ENCODE peak calls at places on chromosomes 13 and 19, in six cellular contexts. G, S, W, I, J and K are unnamed samples.

GRCh38 chr19:32676186-32676894 is 692 bp downstream of the RGS9BP start:
- DNase-seq in J (no peak), G (no peak), S (no peak), W (no peak), I (no peak), K (peak; percentile 40)

GRCh38 chr13:100597253-100597652 is 8.7 kb upstream of the GGACT start:
- DNase-seq in W (no peak), J (no peak), I (no peak), G (no peak), S (no peak), K (no peak)

GRCh38 chr19:7251502-7251901 is 42.7 kb downstream of the INSR start:
- DNase-seq in G (no peak), S (no peak), I (peak; percentile 51), W (no peak), J (no peak), K (peak; percentile 51)

GRCh38 chr19:418761-419632 is 10.1 kb upstream of the C2CD4C start:
- DNase-seq in I (no peak), S (no peak), J (no peak), G (no peak), W (no peak), K (no peak)

GRCh38 chr13:80337011-80337688 is 3.8 kb downstream of the SPRY2 start:
- DNase-seq in I (no peak), G (no peak), S (peak; percentile 41), J (peak; percentile 35), W (no peak), K (no peak)

GRCh38 chr13:110627351-110627750 is 12.0 kb downstream of the NAXD start:
- DNase-seq in J (no peak), I (no peak), W (no peak), S (no peak), G (no peak), K (no peak)

GRCh38 chr19:14005381-14006084 is 587 bp downstream of the RFX1 start:
- DNase-seq in W (peak; percentile 87), J (peak; percentile 94), G (peak; percentile 96), I (peak; percentile 95), S (peak; percentile 94), K (peak; percentile 90)

GRCh38 chr19:861756-862528 is 2.5 kb downstream of the CFD start:
- DNase-seq in G (no peak), W (peak; percentile 88), J (peak; percentile 76), I (peak; percentile 72), S (peak; percentile 30), K (peak; percentile 87)

DNA sequence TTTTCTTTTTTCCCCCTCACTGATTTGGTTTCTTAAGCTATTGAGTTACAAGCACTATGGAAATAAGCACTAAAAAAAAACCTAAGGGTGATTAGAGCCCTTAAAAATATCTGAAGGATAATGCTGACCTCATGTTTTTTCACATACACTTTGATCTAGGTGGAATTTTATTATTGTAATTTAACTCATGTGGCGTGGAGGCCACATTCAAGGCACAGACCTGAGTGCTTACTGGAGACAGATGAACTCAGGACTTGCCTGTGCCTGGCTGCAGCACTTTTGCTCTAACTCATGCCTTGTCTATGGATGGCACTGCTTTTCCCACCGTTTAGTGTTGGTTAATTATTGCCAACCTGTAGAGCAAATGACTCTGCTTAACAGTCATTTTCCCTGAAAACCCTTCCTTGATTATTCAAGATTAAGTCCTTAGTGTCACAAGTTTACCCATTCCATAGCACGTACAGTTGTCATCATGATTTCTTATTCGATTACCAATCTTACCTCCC is 541.4 kb downstream of the GPC6 start:
- DNase-seq in S (no peak), W (no peak), J (no peak), G (no peak), I (no peak), K (no peak)
- TF ChIP-seq CTCF in S (no peak), W (no peak), J (no peak), G (no peak), I (no peak), K (no peak)

DNA sequence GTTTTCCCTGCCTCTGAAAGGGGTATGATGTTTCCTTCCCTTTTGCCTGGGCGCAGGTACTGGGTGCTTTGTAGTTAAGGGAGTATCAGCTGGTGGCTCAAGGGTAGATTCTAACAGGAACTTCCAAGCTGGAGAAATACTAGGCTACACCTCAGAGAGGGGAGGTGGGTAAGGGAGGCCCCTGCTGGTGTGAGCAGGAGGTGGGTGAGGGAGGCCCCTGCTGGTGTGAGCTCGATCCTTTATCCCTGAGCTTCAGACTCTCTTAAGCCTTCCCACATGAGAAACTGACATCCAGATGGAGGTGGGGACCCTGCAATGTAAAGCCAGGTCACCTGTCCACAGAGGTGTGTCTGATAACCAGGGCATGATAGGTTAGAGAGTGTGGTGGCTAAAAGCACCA is 32.1 kb downstream of the CYP2B6 start:
- DNase-seq in S (no peak), G (no peak), J (no peak), I (no peak), W (no peak), K (no peak)
- TF ChIP-seq CTCF in S (no peak), G (no peak), J (no peak), I (no peak), W (no peak), K (no peak)

DNA sequence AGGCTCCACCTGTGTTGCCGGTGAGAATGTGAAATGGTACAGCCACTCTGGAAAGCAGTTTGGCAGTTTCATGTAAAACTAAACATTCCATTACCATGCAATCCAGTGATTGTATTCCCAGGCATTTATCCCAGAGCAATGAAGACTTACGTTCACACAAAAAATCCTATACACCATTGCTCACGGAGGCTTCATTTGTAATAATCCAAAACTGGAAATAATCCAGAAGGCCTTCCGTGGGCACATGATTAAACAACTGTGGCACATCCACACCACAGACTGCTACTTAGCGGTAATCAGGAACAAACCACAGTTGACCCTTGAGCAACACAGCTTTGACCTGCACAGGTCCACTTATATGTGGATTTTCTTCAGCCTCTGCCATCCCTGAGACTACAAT is 339.7 kb downstream of the MTUS2 start:
- DNase-seq in G (no peak), S (no peak), J (no peak), I (no peak), W (no peak), K (no peak)
- TF ChIP-seq CTCF in G (no peak), S (no peak), J (no peak), I (no peak), W (no peak), K (no peak)

DNA sequence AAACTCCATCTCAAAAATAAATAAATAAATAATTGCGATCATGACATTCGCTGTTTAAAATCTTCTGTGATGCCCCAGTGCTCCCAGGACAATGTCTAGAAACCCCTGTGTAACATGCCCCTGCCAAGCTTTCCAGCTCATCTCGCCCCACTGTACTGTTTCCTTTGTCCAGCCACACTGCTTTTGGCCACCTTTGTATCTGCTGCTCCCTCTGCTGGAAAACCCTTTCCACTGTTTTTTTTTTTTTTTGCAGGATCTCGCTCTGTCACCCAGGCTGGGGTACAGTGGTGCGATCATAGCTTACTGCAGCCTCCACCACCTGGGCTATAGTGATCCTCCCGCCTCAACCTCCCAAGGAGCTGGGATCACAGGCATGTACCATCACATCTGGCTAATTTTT is 7.5 kb downstream of the PLAUR start:
- DNase-seq in G (no peak), I (no peak), J (no peak), S (peak; percentile 28), W (no peak), K (no peak)
- TF ChIP-seq CTCF in G (no peak), I (no peak), J (no peak), S (peak; percentile 50), W (no peak), K (no peak)

GRCh38 chr13:108297114-108297513 is 27.6 kb downstream of the TNFSF13B start:
- DNase-seq in J (no peak), G (no peak), I (no peak), W (no peak), S (no peak), K (no peak)
- TF ChIP-seq CTCF in J (no peak), G (no peak), I (no peak), W (no peak), S (no peak), K (no peak)

GRCh38 chr19:11984986-11985385 is 20.1 kb downstream of the ZNF763 start:
- DNase-seq in I (peak; percentile 56), G (no peak), S (no peak), J (no peak), W (peak; percentile 26), K (peak; percentile 43)
- TF ChIP-seq CTCF in I (peak; percentile 51), G (no peak), S (peak; percentile 9), J (no peak), W (peak; percentile 37), K (no peak)

DNA sequence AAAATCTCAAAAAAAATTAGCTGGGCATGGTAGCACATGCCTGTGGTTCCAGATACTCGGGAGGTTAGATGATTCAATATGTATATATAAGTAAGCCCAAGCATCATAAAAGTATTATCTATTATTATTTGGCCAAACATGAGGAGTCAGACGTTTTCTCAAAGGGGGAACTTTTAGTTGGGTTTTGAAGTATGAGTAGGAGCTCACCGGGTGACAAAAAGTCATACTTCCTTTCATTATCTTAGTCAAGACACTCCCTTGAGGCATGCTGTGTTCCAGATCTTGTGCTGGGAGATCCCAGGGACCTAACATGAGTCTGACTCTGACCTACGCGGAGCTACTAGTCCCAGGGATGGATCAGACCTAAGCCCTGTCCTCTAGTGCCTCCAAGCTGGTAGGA is 8.2 kb upstream of the MYH14 start:
- DNase-seq in S (no peak), W (peak; percentile 3), J (no peak), G (no peak), I (no peak), K (no peak)
- TF ChIP-seq CTCF in S (no peak), W (no peak), J (no peak), G (no peak), I (no peak), K (no peak)

GRCh38 chr19:12766051-12766521 is 9.3 kb downstream of the HOOK2 start:
- DNase-seq in J (peak; percentile 81), I (peak; percentile 81), W (peak; percentile 83), G (peak; percentile 79), S (peak; percentile 75), K (peak; percentile 89)
- TF ChIP-seq CTCF in J (peak; percentile 74), I (peak; percentile 69), W (peak; percentile 97), G (peak; percentile 91), S (peak; percentile 59), K (peak; percentile 97)